ENCODE peak calls at places on chromosome 3, in ten cellular contexts. G is CD4-positive, alpha-beta T cell; D is GM13977; X is glutamatergic neuron; I is kidney; P is IMR-90; Q is heart left ventricle; H is left ventricle myocardium inferior; A is OCI-LY7; S is activated CD8-positive, alpha-beta T cell treated with anti-CD3 and anti-CD28 coated beads for 36 hours. U is an unnamed sample.

GRCh38 chr3:128489860-128490649 is 2.9 kb downstream of the GATA2 start:
- DNase-seq in G (no peak), D (no peak), X (peak; percentile 77), I (peak; percentile 84), P (no peak), Q (peak; percentile 47), H (no peak), A (no peak), S (no peak), U (peak; percentile 49)

GRCh38 chr3:134327594-134327975 is 46.7 kb downstream of the AMOTL2 start:
- DNase-seq in G (no peak), D (no peak), X (no peak), I (no peak), P (peak; percentile 83), Q (no peak), H (no peak), A (no peak), S (no peak), U (no peak)

GRCh38 chr3:157692468-157692867 is 189.3 kb upstream of the VEPH1 start:
- DNase-seq in G (no peak), D (no peak), X (no peak), I (no peak), P (no peak), Q (no peak), H (no peak), A (peak; percentile 14), S (no peak), U (no peak)

GRCh38 chr3:105355355-105356063 is 11.2 kb upstream of the ALCAM start:
- DNase-seq in G (no peak), D (no peak), X (no peak), I (no peak), P (peak; percentile 74), Q (no peak), H (no peak), A (no peak), S (no peak), U (no peak)

GRCh38 chr3:144585408-144585807 is 613.8 kb downstream of the DIPK2A start:
- DNase-seq in G (no peak), D (no peak), X (no peak), I (no peak), P (no peak), Q (no peak), H (no peak), A (no peak), S (no peak), U (no peak)

GRCh38 chr3:187919990-187920389 is 174.7 kb upstream of the BCL6 start:
- DNase-seq in G (no peak), D (no peak), X (no peak), I (no peak), P (peak; percentile 78), Q (no peak), H (no peak), A (no peak), S (no peak), U (no peak)

GRCh38 chr3:99627062-99627826 is 11.2 kb upstream of the COL8A1 start:
- DNase-seq in G (no peak), D (no peak), X (no peak), I (no peak), P (peak; percentile 33), Q (no peak), H (no peak), A (no peak), S (peak; percentile 5), U (no peak)

GRCh38 chr3:194871143-194871863 is 185.6 kb downstream of the FAM43A start:
- DNase-seq in G (no peak), D (peak; percentile 34), X (peak; percentile 66), I (peak; percentile 82), P (peak; percentile 91), Q (peak; percentile 78), H (peak; percentile 53), A (peak; percentile 18), S (no peak), U (peak; percentile 6)

GRCh38 chr3:31534036-31534435 is 1.3 kb downstream of the STT3B start:
- DNase-seq in G (no peak), D (no peak), X (no peak), I (no peak), P (peak; percentile 17), Q (no peak), H (no peak), A (peak; percentile 56), S (no peak), U (no peak)

GRCh38 chr3:161016417-161017313 is 88.5 kb downstream of the B3GALNT1 start:
- DNase-seq in G (no peak), D (no peak), X (no peak), I (no peak), P (no peak), Q (no peak), H (no peak), A (no peak), S (no peak), U (no peak)

GRCh38 chr3:180018588-180018987 is 18.1 kb downstream of the PEX5L start:
- DNase-seq in G (no peak), D (peak; percentile 28), X (no peak), I (no peak), P (no peak), Q (no peak), H (no peak), A (peak; percentile 25), S (no peak), U (no peak)
- TF ChIP-seq CTCF in G (no peak), D (peak; percentile 36), X (no peak), I (no peak), P (no peak), Q (no peak), H (no peak), A (peak; percentile 54), S (no peak), U (no peak)

GRCh38 chr3:53815651-53816050 is 30.6 kb downstream of the CHDH start:
- DNase-seq in G (no peak), D (no peak), X (peak; percentile 11), I (no peak), P (no peak), Q (no peak), H (no peak), A (no peak), S (no peak), U (no peak)
- TF ChIP-seq CTCF in G (no peak), D (no peak), X (no peak), I (no peak), P (no peak), Q (no peak), H (no peak), A (no peak), S (no peak), U (no peak)

GRCh38 chr3:170419301-170420087 is 826 bp downstream of the CLDN11 start:
- DNase-seq in G (no peak), D (no peak), X (peak; percentile 60), I (peak; percentile 78), P (peak; percentile 41), Q (peak; percentile 34), H (no peak), A (no peak), S (no peak), U (peak; percentile 29)
- TF ChIP-seq CTCF in G (no peak), D (no peak), X (no peak), I (no peak), P (peak; percentile 2), Q (no peak), H (no peak), A (no peak), S (no peak), U (no peak)

GRCh38 chr3:182704926-182705325 is 88.4 kb upstream of the ATP11B start:
- DNase-seq in G (no peak), D (no peak), X (peak; percentile 27), I (no peak), P (no peak), Q (no peak), H (no peak), A (no peak), S (no peak), U (no peak)
- TF ChIP-seq CTCF in G (no peak), D (no peak), X (no peak), I (no peak), P (no peak), Q (no peak), H (no peak), A (no peak), S (no peak), U (peak; percentile 18)

DNA sequence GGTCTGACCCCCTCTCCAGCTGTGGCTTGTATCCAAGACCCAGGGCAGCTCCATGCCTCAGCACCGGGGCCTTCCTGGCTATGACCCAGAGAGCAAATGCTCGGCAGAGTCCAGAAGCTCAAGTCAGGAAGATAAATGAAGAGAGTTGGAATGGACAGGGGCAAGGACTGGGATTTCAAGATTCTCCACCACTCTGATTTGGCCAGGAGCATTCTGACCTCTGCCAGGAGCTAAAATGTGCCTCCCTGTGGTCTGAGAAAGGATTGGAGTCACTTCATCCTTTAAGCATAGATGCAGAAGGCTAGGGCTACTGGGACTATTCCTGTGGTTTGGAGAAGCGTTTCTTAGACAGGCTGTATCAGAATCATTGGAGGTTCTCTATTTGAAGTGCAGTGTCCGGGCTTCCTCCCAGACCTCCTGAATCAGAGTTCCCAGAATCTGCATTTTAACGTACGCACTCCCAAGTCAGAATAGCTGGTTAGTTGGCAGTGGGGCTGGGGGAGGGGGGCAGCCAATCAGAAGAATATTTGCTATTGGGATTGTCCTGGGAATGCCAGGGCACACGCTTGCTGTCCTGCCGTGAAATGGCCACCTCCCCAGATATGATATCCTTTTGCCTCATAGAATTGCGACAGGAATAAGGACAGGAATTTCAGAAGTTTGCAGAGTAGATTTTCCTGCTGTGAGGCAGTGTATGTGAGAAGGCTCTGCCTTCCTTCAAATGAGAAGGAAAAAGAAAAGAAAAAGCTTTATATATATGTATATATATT is 57.4 kb downstream of the HRH1 start:
- DNase-seq in G (no peak), D (no peak), X (no peak), I (no peak), P (peak; percentile 46), Q (no peak), H (no peak), A (no peak), S (no peak), U (no peak)
- TF ChIP-seq CTCF in G (no peak), D (no peak), X (no peak), I (no peak), P (peak; percentile 34), Q (no peak), H (no peak), A (no peak), S (no peak), U (no peak)

GRCh38 chr3:38842266-38842965 is 26.4 kb upstream of the SCN10A start:
- DNase-seq in G (no peak), D (no peak), X (no peak), I (no peak), P (no peak), Q (no peak), H (no peak), A (no peak), S (no peak), U (no peak)

GRCh38 chr3:38840987-38841386 is 25.0 kb upstream of the SCN10A start:
- DNase-seq in G (no peak), D (no peak), X (no peak), I (no peak), P (no peak), Q (no peak), H (no peak), A (no peak), S (no peak), U (no peak)

GRCh38 chr3:38843898-38844297 is 27.9 kb upstream of the SCN10A start:
- DNase-seq in G (no peak), D (no peak), X (no peak), I (no peak), P (peak; percentile 70), Q (no peak), H (no peak), A (peak; percentile 10), S (peak; percentile 26), U (no peak)
- TF ChIP-seq CTCF in G (no peak), D (peak; percentile 32), X (no peak), I (peak; percentile 26), P (peak; percentile 76), Q (peak; percentile 40), H (peak; percentile 67), A (peak; percentile 35), S (peak; percentile 46), U (peak; percentile 42)

U was measured in neural crest cell.